ENCODE peak calls at places on chromosome 4, in nine cellular contexts. M, Z, W, G, F, D, N, O and A are unnamed samples.

GRCh38 chr4:180372671-180373070 is 1870.5 kb upstream of the TENM3 start:
- DNase-seq in M (no peak), Z (no peak), W (no peak), G (no peak), F (no peak), D (no peak), N (no peak), O (no peak), A (no peak)

GRCh38 chr4:726235-726787 is 20.7 kb downstream of the PCGF3 start:
- DNase-seq in M (no peak), Z (no peak), W (no peak), G (no peak), F (no peak), D (no peak), N (no peak), O (peak), A (no peak)

GRCh38 chr4:164779811-164780216 is 25.9 kb downstream of the SMIM31 start:
- DNase-seq in M (peak), Z (no peak), W (peak), G (peak), F (no peak), D (peak), N (peak), O (peak), A (peak)

GRCh38 chr4:139968831-139969230 is 185.2 kb downstream of the MAML3 start:
- DNase-seq in M (no peak), Z (no peak), W (no peak), G (no peak), F (no peak), D (no peak), N (no peak), O (no peak), A (no peak)

GRCh38 chr4:1356181-1356998 is 9.4 kb downstream of the UVSSA start:
- DNase-seq in M (peak), Z (peak), W (peak), G (no peak), F (peak), D (no peak), N (peak), O (peak), A (no peak)

GRCh38 chr4:118557298-118557851 is 127.8 kb upstream of the METTL14 start:
- DNase-seq in M (no peak), Z (no peak), W (no peak), G (peak), F (no peak), D (no peak), N (no peak), O (peak), A (peak)

GRCh38 chr4:19309365-19309764 is 942.3 kb upstream of the SLIT2 start:
- DNase-seq in M (no peak), Z (no peak), W (no peak), G (no peak), F (no peak), D (no peak), N (no peak), O (peak), A (no peak)

GRCh38 chr4:52343595-52343994 is 292.5 kb downstream of the SPATA18 start:
- DNase-seq in M (no peak), Z (no peak), W (no peak), G (no peak), F (no peak), D (no peak), N (no peak), O (no peak), A (no peak)

GRCh38 chr4:116688536-116688935 is 396.8 kb downstream of the TRAM1L1 start:
- DNase-seq in M (no peak), Z (no peak), W (no peak), G (no peak), F (no peak), D (no peak), N (no peak), O (no peak), A (no peak)

GRCh38 chr4:73068496-73069337 is 799 bp downstream of the COX18 start:
- DNase-seq in M (no peak), Z (no peak), W (peak), G (no peak), F (no peak), D (peak), N (peak), O (peak), A (peak)

GRCh38 chr4:168569909-168570276 is 73.0 kb downstream of the PALLD start:
- DNase-seq in M (no peak), Z (no peak), W (no peak), G (no peak), F (no peak), D (no peak), N (no peak), O (no peak), A (peak)

GRCh38 chr4:76504613-76505465 is 69.8 kb downstream of the SHROOM3 start:
- DNase-seq in M (no peak), Z (no peak), W (peak), G (peak), F (no peak), D (no peak), N (peak), O (peak), A (peak)

GRCh38 chr4:122758033-122758432 is 25.5 kb downstream of the BBS12 start:
- DNase-seq in M (no peak), Z (no peak), W (no peak), G (peak), F (no peak), D (no peak), N (peak), O (peak), A (peak)

GRCh38 chr4:2828758-2829181 is 14.9 kb upstream of the ADD1 start:
- DNase-seq in M (no peak), Z (no peak), W (no peak), G (no peak), F (peak), D (no peak), N (no peak), O (no peak), A (no peak)

GRCh38 chr4:28686618-28687017 is 1826.0 kb downstream of the STIM2 start:
- DNase-seq in M (peak), Z (no peak), W (no peak), G (peak), F (no peak), D (no peak), N (no peak), O (peak), A (peak)

GRCh38 chr4:39464886-39465501 is 6.1 kb downstream of the LIAS start:
- DNase-seq in M (no peak), Z (no peak), W (no peak), G (peak), F (no peak), D (no peak), N (peak), O (peak), A (no peak)

GRCh38 chr4:61468091-61468720 is 268.1 kb downstream of the ADGRL3 start:
- DNase-seq in M (no peak), Z (no peak), W (no peak), G (no peak), F (no peak), D (no peak), N (no peak), O (no peak), A (no peak)

GRCh38 chr4:80462537-80463207 is 127.1 kb downstream of the CFAP299 start:
- DNase-seq in M (no peak), Z (no peak), W (no peak), G (no peak), F (no peak), D (no peak), N (peak), O (peak), A (no peak)